ENCODE peak calls at places on chromosomes 12 and 14, in five cellular contexts. O is mammary epithelial cell, W is endodermal cell, C is gastrocnemius medialis, N is esophagus squamous epithelium. T is an unnamed sample.

GRCh38 chr12:4555804-4556203 is 6.2 kb upstream of the DYRK4 start:
- DNase-seq in N (no peak), W (no peak), C (no peak), O (peak), T (no peak)

GRCh38 chr12:14384783-14385638 is 19.5 kb downstream of the ATF7IP start:
- DNase-seq in W (peak), O (peak), C (peak), N (no peak), T (no peak)

GRCh38 chr12:63802012-63802608 is 22.4 kb downstream of the RXYLT1 start:
- DNase-seq in O (peak), W (no peak), N (no peak), C (no peak), T (no peak)

GRCh38 chr14:100532154-100532915 is 54.9 kb downstream of the BEGAIN start:
- DNase-seq in C (peak), W (no peak), O (peak), N (no peak), T (peak)

GRCh38 chr12:131027876-131028586 is 74.3 kb downstream of the ADGRD1 start:
- DNase-seq in C (no peak), O (no peak), W (no peak), N (no peak), T (no peak)

GRCh38 chr14:64966976-64967375 is 5.2 kb downstream of the RAB15 start:
- DNase-seq in O (no peak), W (no peak), C (no peak), N (no peak), T (no peak)

GRCh38 chr14:72559227-72559626 is 334.7 kb downstream of the DPF3 start:
- DNase-seq in O (peak), W (peak), C (no peak), N (no peak), T (no peak)

GRCh38 chr14:63508033-63508432 is 35.1 kb downstream of the PPP2R5E start:
- DNase-seq in O (no peak), W (no peak), C (no peak), N (no peak), T (no peak)

GRCh38 chr14:95424533-95424932 is 91.9 kb downstream of the SYNE3 start:
- DNase-seq in W (no peak), C (no peak), O (no peak), N (no peak), T (no peak)

GRCh38 chr12:58966939-58967338 is 46.6 kb upstream of the LRIG3 start:
- DNase-seq in W (no peak), O (peak), N (no peak), C (no peak), T (no peak)

GRCh38 chr12:67582238-67582834 is 66.2 kb upstream of the DYRK2 start:
- DNase-seq in C (no peak), O (no peak), N (no peak), W (no peak), T (no peak)

GRCh38 chr14:74979442-74980397 is 23.0 kb upstream of the EIF2B2 start:
- DNase-seq in O (no peak), W (peak), N (no peak), C (peak), T (no peak)

GRCh38 chr12:108879615-108880254 is at the start of gene DAO:
- DNase-seq in W (peak), N (no peak), C (no peak), O (no peak), T (no peak)

GRCh38 chr14:70692210-70692609 is 50.5 kb downstream of the TTC9 start:
- DNase-seq in C (no peak), W (no peak), O (no peak), N (no peak), T (no peak)

GRCh38 chr12:48946206-48946605 is 11.1 kb downstream of the ARF3 start:
- DNase-seq in W (no peak), C (no peak), O (no peak), N (no peak), T (no peak)

GRCh38 chr14:104287301-104288009 is 149.1 kb downstream of the KIF26A start:
- DNase-seq in C (no peak), W (peak), O (no peak), N (no peak), T (peak)

GRCh38 chr14:74326369-74327152 is 21.7 kb upstream of the VRTN start:
- DNase-seq in O (no peak), N (no peak), W (peak), C (no peak), T (no peak)

GRCh38 chr14:68640293-68640574 is 152.6 kb downstream of the ZFP36L1 start:
- DNase-seq in C (no peak), O (no peak), W (no peak), N (no peak), T (no peak)

GRCh38 chr14:60183138-60183537 is 17.9 kb upstream of the DHRS7 start:
- DNase-seq in C (no peak), W (no peak), O (no peak), N (no peak), T (no peak)

GRCh38 chr14:52077261-52077984 is 8.6 kb upstream of the NID2 start:
- DNase-seq in W (no peak), C (no peak), N (no peak), O (no peak), T (no peak)

GRCh38 chr14:38001501-38001900 is 206.2 kb upstream of the SSTR1 start:
- DNase-seq in N (no peak), C (no peak), O (no peak), W (no peak), T (no peak)

GRCh38 chr12:117501470-117501869 is 140.0 kb upstream of the NOS1 start:
- DNase-seq in C (peak), W (no peak), N (no peak), O (no peak), T (no peak)

GRCh38 chr14:49550284-49551184 is 35.6 kb downstream of the RPS29 start:
- DNase-seq in W (no peak), N (no peak), C (no peak), O (peak), T (no peak)

GRCh38 chr12:3332190-3332589 is 158.8 kb upstream of the PRMT8 start:
- DNase-seq in O (peak), N (no peak), W (no peak), C (no peak), T (no peak)

GRCh38 chr14:90399541-90400444 is 3.0 kb downstream of the CALM1 start:
- DNase-seq in O (peak), W (peak), C (peak), N (peak), T (peak)

GRCh38 chr12:45568808-45569207 is 160.7 kb upstream of the ARID2 start:
- DNase-seq in O (no peak), C (no peak), W (no peak), N (no peak), T (no peak)

GRCh38 chr12:107610030-107610859 is 75.4 kb upstream of the PWP1 start:
- DNase-seq in N (no peak), W (peak), O (no peak), C (no peak), T (peak)

GRCh38 chr14:95491936-95492608 is 24.4 kb downstream of the SYNE3 start:
- DNase-seq in C (no peak), N (no peak), W (no peak), O (no peak), T (no peak)

GRCh38 chr14:58731465-58732330 is 93.9 kb downstream of the DACT1 start:
- DNase-seq in N (no peak), C (no peak), W (no peak), O (peak), T (no peak)

GRCh38 chr14:99630202-99630601 is 14.7 kb upstream of the HHIPL1 start:
- DNase-seq in O (no peak), C (no peak), N (no peak), W (no peak), T (no peak)

GRCh38 chr14:65840786-65841185 is 428.3 kb downstream of the FUT8 start:
- DNase-seq in O (no peak), W (no peak), N (no peak), C (no peak), T (no peak)

GRCh38 chr12:107655281-107656065 is 30.1 kb upstream of the PWP1 start:
- DNase-seq in C (no peak), O (no peak), W (peak), N (no peak), T (no peak)

GRCh38 chr12:2960432-2960956 is 1.3 kb downstream of the TEAD4 start:
- DNase-seq in W (peak), O (peak), C (no peak), N (no peak), T (no peak)

GRCh38 chr14:94367896-94368590 is 20.4 kb downstream of the SERPINA1 start:
- DNase-seq in N (no peak), O (no peak), W (no peak), C (no peak), T (no peak)

GRCh38 chr14:104109731-104110361 is 24.3 kb downstream of the ASPG start:
- DNase-seq in N (no peak), W (peak), C (no peak), O (no peak), T (no peak)

GRCh38 chr14:103056322-103057027 is 874 bp downstream of the CDC42BPB start:
- DNase-seq in W (peak), N (no peak), C (peak), O (peak), T (no peak)

GRCh38 chr14:50714452-50715073 is 46.5 kb upstream of the SAV1 start:
- DNase-seq in C (no peak), W (no peak), N (no peak), O (peak), T (no peak)

GRCh38 chr12:48351022-48351708 is 446 bp upstream of the ZNF641 start:
- DNase-seq in O (peak), W (no peak), N (no peak), C (peak), T (no peak)

GRCh38 chr12:29041621-29042020 is 107.5 kb upstream of the FAR2 start:
- DNase-seq in N (no peak), C (no peak), W (no peak), O (peak), T (no peak)

DNA sequence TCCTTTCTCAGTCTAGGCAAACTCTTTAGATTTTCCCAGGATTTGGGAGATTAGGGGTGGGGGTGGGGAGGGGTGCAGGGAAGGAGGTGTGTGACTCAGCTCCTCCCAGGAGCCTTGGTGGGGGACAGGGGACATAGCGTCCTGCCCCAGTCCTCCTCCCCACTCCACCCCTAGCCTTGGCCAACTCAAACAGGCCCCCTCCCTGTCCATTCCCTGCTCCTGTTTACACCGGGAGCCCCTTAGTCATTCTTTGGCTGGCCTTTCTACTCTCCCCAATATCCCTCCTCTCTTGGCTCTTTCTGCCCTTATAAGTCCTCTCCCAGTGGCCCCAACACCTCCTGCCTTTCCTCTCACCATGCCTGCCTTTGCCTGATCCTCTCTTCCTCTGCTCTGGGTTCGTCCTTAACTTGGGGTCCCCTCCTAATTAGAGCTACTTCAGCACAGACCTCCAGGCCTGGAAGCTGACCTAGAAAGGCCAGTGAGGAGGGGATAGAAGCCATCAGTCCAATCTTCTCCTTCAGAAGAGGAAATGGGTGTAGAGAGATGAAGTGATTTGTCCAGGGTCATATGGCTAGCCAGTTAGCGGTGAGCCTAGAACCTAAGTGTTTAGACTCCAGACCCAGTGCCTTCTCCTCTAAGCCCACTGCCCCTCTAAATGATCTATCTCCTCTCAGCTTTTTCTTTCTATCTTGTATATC is 2.3 kb upstream of the ITGA5 start:
- DNase-seq in W (no peak), O (no peak), N (no peak), C (peak), T (no peak)
- H3K27ac ChIP-seq in W (no peak), O (peak), N (peak), C (peak), T (no peak)

GRCh38 chr14:81441626-81442134 is 41.6 kb upstream of the STON2 start:
- DNase-seq in C (no peak), O (no peak), W (no peak), N (no peak), T (no peak)
- TF ChIP-seq CTCF in C (no peak), O (no peak), W (no peak), N (no peak), T (no peak)

GRCh38 chr12:120798696-120799095 is 73.1 kb downstream of the ACADS start:
- DNase-seq in O (no peak), C (no peak), W (no peak), N (no peak), T (no peak)
- H3K4me3 ChIP-seq in O (no peak), C (no peak), W (peak), N (no peak), T (no peak)

GRCh38 chr12:113651662-113652061 is 180.0 kb upstream of the LHX5 start:
- DNase-seq in C (no peak), W (no peak), N (no peak), O (no peak), T (no peak)

GRCh38 chr12:113645183-113645582 is 173.5 kb upstream of the LHX5 start:
- DNase-seq in N (no peak), O (no peak), W (no peak), C (no peak), T (no peak)

GRCh38 chr12:113647048-113647447 is 175.4 kb upstream of the LHX5 start:
- DNase-seq in O (no peak), W (peak), N (no peak), C (no peak), T (peak)

GRCh38 chr12:113650476-113650875 is 178.8 kb upstream of the LHX5 start:
- DNase-seq in N (no peak), C (no peak), W (no peak), O (no peak), T (no peak)

GRCh38 chr12:113649256-113649830 is 177.7 kb upstream of the LHX5 start:
- DNase-seq in N (no peak), O (no peak), C (no peak), W (no peak), T (no peak)
- H3K27ac ChIP-seq in N (no peak), O (no peak), C (no peak), W (no peak), T (no peak)

T was measured in dorsolateral prefrontal cortex.